ENCODE peak calls at places on chromosomes 7 and 10, in five cellular contexts. P, E, D, Q and M are unnamed samples.
A peak's percentile ranks its signal among the peaks of the same experiment; 100 is the strongest.

GRCh38 chr10:1089017-1089689 is 33.0 kb downstream of the WDR37 start:
- DNase-seq in E (no peak), P (no peak), Q (no peak), D (peak; percentile 45), M (no peak)

GRCh38 chr7:48274662-48275061 is 103.4 kb downstream of the ABCA13 start:
- DNase-seq in Q (peak; percentile 82), P (no peak), E (no peak), D (peak; percentile 59), M (no peak)

GRCh38 chr10:57694956-57695605 is 572.6 kb downstream of the IPMK start:
- DNase-seq in P (no peak), D (no peak), E (no peak), Q (peak; percentile 45), M (no peak)

GRCh38 chr7:14846405-14846804 is 56.1 kb downstream of the DGKB start:
- DNase-seq in Q (no peak), D (peak; percentile 39), P (no peak), E (no peak), M (no peak)

GRCh38 chr10:133058267-133059092 is 29.2 kb upstream of the ADGRA1 start:
- DNase-seq in E (no peak), D (no peak), Q (no peak), P (no peak), M (no peak)

GRCh38 chr7:2834748-2835441 is 9.2 kb downstream of the GNA12 start:
- DNase-seq in E (no peak), Q (no peak), P (no peak), D (no peak), M (no peak)

GRCh38 chr7:70189776-70190175 is 591.5 kb downstream of the AUTS2 start:
- DNase-seq in D (no peak), P (no peak), Q (peak; percentile 32), E (no peak), M (no peak)

GRCh38 chr7:6551016-6551511 is at the start of gene GRID2IP:
- DNase-seq in D (no peak), P (no peak), Q (no peak), E (no peak), M (no peak)

DNA sequence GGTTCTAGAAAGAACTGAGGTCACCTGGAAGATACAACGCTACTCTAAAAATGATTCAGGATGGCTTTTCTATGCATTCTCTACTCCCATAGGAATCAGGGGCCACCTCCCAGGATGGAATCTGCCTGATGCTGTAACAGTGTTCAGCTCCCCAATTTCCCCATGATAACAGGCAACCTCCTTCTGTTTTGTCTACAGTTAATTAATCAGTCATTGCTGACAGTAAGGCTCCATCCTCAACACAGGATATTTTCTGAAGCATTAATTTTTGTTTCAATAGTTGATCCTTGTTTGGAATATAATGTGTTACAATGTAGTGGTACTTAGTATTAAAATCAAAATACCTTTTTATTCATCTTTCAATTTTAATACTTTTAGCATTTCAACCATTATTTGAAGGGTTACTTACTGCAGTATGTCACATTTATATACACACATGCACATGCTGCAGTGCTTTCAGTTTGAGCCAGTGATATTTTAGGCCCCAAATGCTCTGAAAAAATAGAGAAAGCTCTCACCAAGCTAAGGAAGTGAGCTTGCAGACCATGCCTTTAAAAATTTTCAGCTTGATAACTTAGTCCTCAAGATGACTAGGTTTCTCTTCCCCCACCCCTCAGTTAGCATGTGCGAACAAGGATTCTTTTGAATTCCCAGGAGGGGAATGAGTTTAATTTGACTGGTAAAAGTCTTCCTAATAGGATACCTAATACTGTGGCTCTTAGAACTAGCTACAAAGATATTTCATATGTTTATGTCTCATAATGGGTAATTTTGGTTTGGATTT is 592 bp upstream of the PIK3CG start:
- DNase-seq in P (no peak), D (no peak), E (no peak), Q (no peak), M (no peak)
- H3K27ac ChIP-seq in P (peak overlapping the region; percentile 68), D (no peak overlapping the region), E (peak overlapping the region; percentile 70), Q (no peak overlapping the region), M (no peak overlapping the region)

DNA sequence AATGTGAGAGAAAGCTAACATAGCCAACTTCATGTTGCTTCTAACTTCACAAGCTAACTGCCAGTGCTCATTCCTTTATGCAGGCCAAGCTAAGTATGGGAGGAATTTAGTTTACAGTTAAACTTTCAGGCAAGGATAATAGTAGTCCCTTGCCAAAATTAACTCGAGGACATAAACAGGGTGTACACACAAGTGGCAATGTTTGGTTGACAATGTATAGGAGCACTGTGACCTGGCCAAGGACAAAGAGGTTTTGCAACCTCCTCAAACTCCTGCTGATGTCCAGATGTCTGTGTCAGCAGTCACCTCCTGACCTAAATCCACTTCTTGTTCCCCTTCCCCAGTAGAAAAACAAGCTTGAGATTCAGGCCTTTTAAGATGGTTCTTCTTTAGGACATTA is 494.6 kb upstream of the KLF6 start:
- DNase-seq in D (no peak), E (no peak), Q (no peak), P (no peak), M (no peak)
- H3K27ac ChIP-seq in D (no peak overlapping the region), E (no peak overlapping the region), Q (peak overlapping the region; percentile 42), P (peak overlapping the region; percentile 21), M (no peak overlapping the region)

GRCh38 chr7:38339953-38340819 is 66.8 kb upstream of the TARP start:
- DNase-seq in E (no peak), Q (no peak), D (no peak), P (no peak), M (no peak)
- H3K27ac ChIP-seq in E (peak overlapping the region; percentile 51), Q (no peak overlapping the region), D (no peak overlapping the region), P (no peak overlapping the region), M (no peak overlapping the region)

GRCh38 chr10:17175551-17175950 is 25.9 kb downstream of the TRDMT1 start:
- DNase-seq in D (no peak), E (peak; percentile 11), Q (peak; percentile 65), P (no peak), M (no peak)

GRCh38 chr10:17174626-17175025 is 26.8 kb downstream of the TRDMT1 start:
- DNase-seq in D (no peak), Q (peak; percentile 40), P (no peak), E (no peak), M (no peak)

GRCh38 chr10:17169807-17170206 is 31.7 kb downstream of the TRDMT1 start:
- DNase-seq in E (no peak), D (no peak), P (no peak), Q (no peak), M (no peak)

GRCh38 chr10:17166699-17167098 is 34.8 kb downstream of the TRDMT1 start:
- DNase-seq in P (no peak), Q (no peak), D (no peak), E (no peak), M (no peak)

GRCh38 chr10:17171131-17171530 is 30.3 kb downstream of the TRDMT1 start:
- DNase-seq in P (no peak), D (peak; percentile 64), E (no peak), Q (no peak), M (no peak)
- H3K27ac ChIP-seq in P (peak overlapping the region; percentile 35), D (no peak overlapping the region), E (no peak overlapping the region), Q (peak overlapping the region; percentile 45), M (no peak overlapping the region)

DNA sequence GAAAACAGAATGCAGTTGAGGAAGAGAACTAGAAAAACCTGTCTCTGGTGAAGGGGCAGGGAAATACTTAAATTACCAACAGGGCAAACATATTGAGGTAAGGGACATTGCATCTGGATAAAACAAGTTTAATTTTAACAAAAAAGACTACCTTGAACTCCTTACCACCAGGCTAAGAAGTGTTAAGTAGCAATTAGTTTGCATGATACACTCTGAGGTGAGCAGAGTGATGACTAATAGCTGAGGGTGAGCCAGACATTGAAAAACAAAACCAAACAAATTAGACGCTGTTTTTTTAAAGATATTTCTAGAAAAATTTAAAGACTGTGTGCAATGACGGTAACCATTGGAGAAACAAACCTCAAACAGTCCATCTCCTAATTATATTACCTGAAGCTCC is 105.9 kb downstream of the ANKRD7 start:
- DNase-seq in D (no peak), E (no peak), P (no peak), Q (peak; percentile 8), M (no peak)
- H3K27ac ChIP-seq in D (no peak overlapping the region), E (no peak overlapping the region), P (no peak overlapping the region), Q (no peak overlapping the region), M (no peak overlapping the region)

GRCh38 chr7:45087301-45088145 is 1.2 kb downstream of the NACAD start:
- DNase-seq in P (no peak), E (no peak), Q (no peak), D (no peak), M (no peak)
- H3K27ac ChIP-seq in P (peak overlapping the region; percentile 86), E (peak overlapping the region; percentile 56), Q (no peak overlapping the region), D (no peak overlapping the region), M (peak overlapping the region; percentile 100)

GRCh38 chr7:824664-825063 is 7.6 kb upstream of the SUN1 start:
- DNase-seq in P (no peak), D (no peak), E (no peak), Q (no peak), M (no peak)

GRCh38 chr7:824106-824505 is 8.2 kb upstream of the SUN1 start:
- DNase-seq in D (no peak), P (no peak), Q (no peak), E (no peak), M (no peak)

GRCh38 chr7:825386-825785 is 6.9 kb upstream of the SUN1 start:
- DNase-seq in D (no peak), P (no peak), E (no peak), Q (peak; percentile 61), M (no peak)

GRCh38 chr7:828793-829561 is 3.3 kb upstream of the SUN1 start:
- DNase-seq in P (no peak), D (no peak), E (no peak), Q (no peak), M (no peak)

GRCh38 chr7:826230-826905 is 5.9 kb upstream of the SUN1 start:
- DNase-seq in Q (no peak), D (no peak), E (no peak), P (no peak), M (peak; percentile 54)
- H3K27ac ChIP-seq in Q (peak overlapping the region; percentile 77), D (no peak overlapping the region), E (peak overlapping the region; percentile 97), P (peak overlapping the region; percentile 50), M (no peak overlapping the region)